ENCODE peak calls at places on chromosomes 1 and 21, in four cellular contexts. T is prostate gland, E is tibial nerve, R is H9. L is an unnamed sample. For H3K4me1, the result is how much of the 10 kb centered on the place peaks cover.

GRCh38 chr1:31054349-31054748 is 11.2 kb downstream of the PUM1 start:
- DNase-seq in T (no peak), E (no peak), R (no peak), L (no peak)

GRCh38 chr1:31183126-31183525 is 56.6 kb downstream of the NKAIN1 start:
- DNase-seq in E (no peak), R (no peak), T (no peak), L (no peak)

GRCh38 chr1:221740941-221741363 is 937 bp downstream of the DUSP10 start:
- DNase-seq in T (peak), R (no peak), E (no peak), L (no peak)

GRCh38 chr21:32359719-32360260 is 33.0 kb downstream of the URB1 start:
- DNase-seq in T (no peak), E (no peak), R (no peak), L (no peak)

GRCh38 chr1:246860401-246860800 is 71.3 kb downstream of the AHCTF1 start:
- DNase-seq in T (no peak), E (no peak), R (no peak), L (no peak)

GRCh38 chr1:1308756-1309524 is 543 bp downstream of the PUSL1 start:
- DNase-seq in R (peak), T (peak), E (no peak), L (no peak)

GRCh38 chr1:246492611-246493245 is 14.4 kb downstream of the SMYD3 start:
- DNase-seq in R (peak), E (peak), T (peak), L (no peak)

GRCh38 chr1:205510308-205510950 is 6.0 kb downstream of the CDK18 start:
- DNase-seq in R (no peak), T (no peak), E (no peak), L (no peak)

GRCh38 chr1:246528933-246529731 is 22.1 kb upstream of the SMYD3 start:
- DNase-seq in T (no peak), E (no peak), R (no peak), L (peak)

GRCh38 chr1:178867670-178868069 is 3.2 kb downstream of the ANGPTL1 start:
- DNase-seq in T (no peak), R (no peak), E (no peak), L (no peak)

GRCh38 chr1:182616130-182617074 is 12.2 kb upstream of the RGS16 start:
- DNase-seq in T (peak), E (peak), R (peak), L (peak)

GRCh38 chr21:43944181-43944633 is 67.9 kb upstream of the TRAPPC10 start:
- DNase-seq in E (no peak), T (no peak), R (no peak), L (no peak)

GRCh38 chr1:205319081-205320018 is 2.2 kb downstream of the NUAK2 start:
- DNase-seq in R (no peak), E (peak), T (peak), L (peak)

GRCh38 chr1:91889717-91890459 is 3.9 kb upstream of the TGFBR3 start:
- DNase-seq in R (no peak), E (no peak), T (peak), L (no peak)

DNA sequence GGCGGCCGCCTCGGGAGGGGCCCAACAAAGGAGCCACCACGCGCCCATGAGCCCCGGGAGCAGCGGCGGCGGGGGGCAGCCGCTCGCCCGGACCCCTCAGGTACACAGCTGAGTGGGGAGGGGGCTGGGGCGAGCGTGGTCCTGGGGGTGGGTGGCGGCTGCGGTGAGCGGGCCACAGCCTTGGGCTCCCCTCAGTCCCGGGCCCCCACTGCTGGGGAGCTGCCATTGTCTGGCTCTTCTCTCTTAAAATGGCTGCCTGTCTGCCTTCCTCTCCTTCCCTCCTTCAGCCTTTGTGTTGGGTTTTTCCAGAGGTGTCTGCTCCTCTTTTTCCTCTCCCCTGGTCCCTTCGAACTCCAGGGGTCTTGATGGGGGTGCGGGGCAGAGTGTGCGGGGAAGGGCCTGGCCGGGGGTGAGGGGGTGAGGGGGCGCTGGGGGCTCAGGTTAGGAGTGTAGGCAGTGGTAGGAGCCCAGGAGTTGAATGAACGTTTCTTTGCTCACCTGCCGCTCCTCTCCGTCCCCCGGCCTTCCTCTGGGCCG is 1.7 kb downstream of the ARID1A start:
- DNase-seq in R (no peak), E (no peak), T (no peak), L (no peak)
- H3K4me1 ChIP-seq in R (under half), E (half or more), T (under half), L (under half)

GRCh38 chr1:114758251-114758832 is 558 bp upstream of the CSDE1 start:
- DNase-seq in R (no peak), T (no peak), E (no peak), L (no peak)
- TF ChIP-seq CTCF in R (peak), T (no peak), E (no peak), L (no peak)

GRCh38 chr1:54380285-54380882 is 25.8 kb downstream of the SSBP3 start:
- DNase-seq in R (no peak), E (no peak), T (no peak), L (no peak)
- H3K4me1 ChIP-seq in R (under half), E (half or more), T (under half), L (half or more)

GRCh38 chr1:25023826-25024225 is 93.8 kb upstream of the RUNX3 start:
- DNase-seq in T (no peak), E (no peak), R (no peak), L (no peak)
- TF ChIP-seq CTCF in T (no peak), E (no peak), R (no peak), L (no peak)

GRCh38 chr1:26281971-26282693 is 2.2 kb downstream of the SH3BGRL3 start:
- DNase-seq in R (peak), T (no peak), E (no peak), L (no peak)
- H3K4me1 ChIP-seq in R (under half), T (under half), E (half or more), L (under half)

GRCh38 chr1:7116001-7116400 is 330.7 kb downstream of the CAMTA1 start:
- DNase-seq in R (no peak), E (no peak), T (no peak), L (no peak)

GRCh38 chr1:7121622-7121988 is 336.4 kb downstream of the CAMTA1 start:
- DNase-seq in E (no peak), R (no peak), T (peak), L (no peak)

GRCh38 chr1:7117265-7117598 is 332.0 kb downstream of the CAMTA1 start:
- DNase-seq in E (no peak), T (no peak), R (no peak), L (no peak)

GRCh38 chr1:7120863-7121621 is 335.8 kb downstream of the CAMTA1 start:
- DNase-seq in E (no peak), T (no peak), R (no peak), L (no peak)

GRCh38 chr1:7117599-7118281 is 332.5 kb downstream of the CAMTA1 start:
- DNase-seq in E (peak), R (peak), T (no peak), L (no peak)
- TF ChIP-seq CTCF in E (no peak), R (no peak), T (no peak), L (no peak)